ENCODE peak calls at places on chromosomes 11 and 22, in seven cellular contexts. K, S, G, C, Y, U and O are unnamed samples.

GRCh38 chr11:9708544-9708943 is 44.7 kb downstream of the SWAP70 start:
- DNase-seq in U (no peak), G (no peak), K (no peak), S (no peak), Y (no peak), C (no peak), O (no peak)

GRCh38 chr11:113947989-113948388 is 26.9 kb upstream of the HTR3A start:
- DNase-seq in K (no peak), C (no peak), S (no peak), U (no peak), G (no peak), Y (no peak), O (no peak)

GRCh38 chr22:42881982-42882656 is 25.0 kb upstream of the ARFGAP3 start:
- DNase-seq in K (no peak), G (no peak), S (no peak), Y (no peak), U (no peak), C (no peak), O (no peak)

GRCh38 chr11:1502971-1503707 is 16.6 kb upstream of the MOB2 start:
- DNase-seq in U (no peak), S (no peak), Y (no peak), G (no peak), K (no peak), C (peak), O (no peak)

GRCh38 chr11:125504580-125504979 is 8.5 kb upstream of the FEZ1 start:
- DNase-seq in Y (no peak), K (no peak), C (no peak), U (no peak), G (no peak), S (no peak), O (no peak)

GRCh38 chr22:17864398-17865182 is 90.3 kb upstream of the BID start:
- DNase-seq in K (no peak), C (no peak), G (no peak), S (no peak), Y (no peak), U (no peak), O (no peak)

GRCh38 chr11:76025068-76025467 is 181.2 kb downstream of the WNT11 start:
- DNase-seq in K (no peak), S (no peak), Y (no peak), C (no peak), U (no peak), G (no peak), O (no peak)

GRCh38 chr11:114098927-114099326 is 39.4 kb downstream of the ZBTB16 start:
- DNase-seq in U (peak), C (no peak), Y (no peak), S (no peak), K (no peak), G (no peak), O (no peak)

GRCh38 chr22:40552070-40552469 is 84.4 kb downstream of the MRTFA start:
- DNase-seq in C (no peak), U (no peak), G (peak), Y (no peak), S (no peak), K (no peak), O (no peak)

GRCh38 chr22:27060188-27060587 is 402.8 kb downstream of the MIAT start:
- DNase-seq in S (no peak), K (no peak), G (no peak), C (no peak), Y (no peak), U (no peak), O (no peak)

GRCh38 chr11:86370922-86371614 is 3.6 kb upstream of the CCDC81 start:
- DNase-seq in S (no peak), G (no peak), K (no peak), C (no peak), Y (no peak), U (peak), O (no peak)

GRCh38 chr11:129894281-129895125 is 875 bp downstream of the NFRKB start:
- DNase-seq in G (no peak), S (no peak), K (no peak), U (no peak), Y (no peak), C (no peak), O (no peak)

GRCh38 chr11:2447951-2448650 is 3.3 kb downstream of the KCNQ1 start:
- DNase-seq in C (peak), S (no peak), K (no peak), U (no peak), Y (no peak), G (no peak), O (no peak)

GRCh38 chr22:41768420-41768819 is 32.1 kb upstream of the CCDC134 start:
- DNase-seq in Y (no peak), C (no peak), U (no peak), K (no peak), S (no peak), G (no peak), O (no peak)

GRCh38 chr11:18404062-18404461 is 8.1 kb upstream of the LDHC start:
- DNase-seq in Y (no peak), U (no peak), S (no peak), C (no peak), K (no peak), G (no peak), O (no peak)

GRCh38 chr11:18408558-18409242 is 3.4 kb upstream of the LDHC start:
- DNase-seq in S (no peak), U (no peak), G (no peak), K (no peak), C (no peak), Y (no peak), O (no peak)
- TF ChIP-seq SIN3A in S (no peak), U (no peak), G (no peak), K (peak), C (no peak), Y (no peak), O (no peak)

DNA sequence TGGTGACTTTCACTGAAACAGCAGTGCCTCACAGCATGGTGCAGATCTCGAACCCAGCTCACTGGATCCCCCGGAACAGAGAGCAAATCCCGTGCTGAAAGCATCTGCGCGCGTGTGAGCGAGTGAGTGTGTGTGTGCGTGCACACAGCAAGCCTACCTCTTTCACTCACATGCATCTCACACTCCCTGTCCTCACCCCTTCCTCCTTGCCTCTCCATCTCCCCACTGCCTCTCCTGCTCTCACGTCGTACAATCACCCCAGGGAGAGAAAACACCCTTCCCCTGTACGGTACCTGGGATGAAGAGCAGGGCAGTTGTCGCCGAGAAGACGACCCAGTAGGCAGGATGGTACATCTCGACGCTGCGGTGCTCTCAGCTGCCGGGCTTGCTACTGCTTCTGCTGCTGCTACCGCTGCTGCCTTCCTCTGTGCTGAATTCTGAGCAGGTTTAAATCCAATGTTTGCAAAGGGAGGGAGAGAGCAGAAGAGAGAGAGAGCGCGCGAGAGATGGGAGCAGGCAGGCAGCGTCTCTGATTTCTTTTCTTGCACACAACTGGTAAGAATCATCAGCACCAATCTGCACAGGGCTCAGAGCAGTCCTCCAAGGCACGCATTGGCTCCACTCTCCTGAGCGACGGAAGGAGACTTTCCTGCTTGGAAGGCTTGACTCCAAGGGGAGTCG is at the start of gene OPCML:
- DNase-seq in G (no peak), U (no peak), C (no peak), S (no peak), Y (no peak), K (no peak), O (no peak)
- TF ChIP-seq SIN3A in G (no peak), U (no peak), C (no peak), S (no peak), Y (no peak), K (no peak), O (no peak)

DNA sequence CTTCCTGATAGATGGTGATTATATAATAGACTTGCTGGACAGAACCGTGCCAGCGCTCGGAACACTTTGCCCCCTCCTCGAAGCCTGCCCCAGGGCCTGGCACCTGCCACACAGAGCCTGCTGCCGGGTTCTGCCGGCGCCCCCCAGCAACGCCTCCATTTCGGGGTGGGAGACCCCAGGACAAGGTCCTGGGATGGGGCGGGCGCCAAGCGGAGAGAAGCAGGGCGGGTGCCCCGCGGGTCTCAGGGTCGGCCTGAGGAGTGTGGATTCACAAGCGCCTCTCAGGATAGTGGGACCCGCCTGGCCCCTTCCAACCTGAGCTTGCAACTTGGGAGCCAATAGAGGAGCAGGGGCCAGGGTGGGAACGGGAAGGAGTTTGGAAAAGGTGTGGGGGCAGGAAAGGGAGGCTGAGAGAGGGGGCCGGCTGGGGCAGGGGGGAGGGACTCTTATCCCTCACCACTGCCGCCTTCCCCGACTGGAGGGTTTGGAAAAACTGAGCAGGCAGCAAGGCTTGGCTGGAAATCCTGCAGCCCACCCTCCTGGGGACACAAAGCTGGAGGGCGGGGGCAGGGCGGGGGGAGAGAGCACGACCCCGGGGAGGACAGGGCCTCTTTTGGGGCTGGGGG is 3.3 kb upstream of the BCL9L start:
- DNase-seq in U (peak), K (no peak), S (no peak), Y (no peak), C (peak), G (peak), O (no peak)
- TF ChIP-seq SIN3A in U (peak), K (no peak), S (no peak), Y (no peak), C (no peak), G (no peak), O (no peak)

GRCh38 chr11:79663012-79663411 is 222.2 kb upstream of the TENM4 start:
- DNase-seq in K (no peak), G (no peak), U (no peak), Y (no peak), S (no peak), C (no peak), O (no peak)
- TF ChIP-seq SIN3A in K (no peak), G (no peak), U (no peak), Y (no peak), S (no peak), C (no peak), O (no peak)

DNA sequence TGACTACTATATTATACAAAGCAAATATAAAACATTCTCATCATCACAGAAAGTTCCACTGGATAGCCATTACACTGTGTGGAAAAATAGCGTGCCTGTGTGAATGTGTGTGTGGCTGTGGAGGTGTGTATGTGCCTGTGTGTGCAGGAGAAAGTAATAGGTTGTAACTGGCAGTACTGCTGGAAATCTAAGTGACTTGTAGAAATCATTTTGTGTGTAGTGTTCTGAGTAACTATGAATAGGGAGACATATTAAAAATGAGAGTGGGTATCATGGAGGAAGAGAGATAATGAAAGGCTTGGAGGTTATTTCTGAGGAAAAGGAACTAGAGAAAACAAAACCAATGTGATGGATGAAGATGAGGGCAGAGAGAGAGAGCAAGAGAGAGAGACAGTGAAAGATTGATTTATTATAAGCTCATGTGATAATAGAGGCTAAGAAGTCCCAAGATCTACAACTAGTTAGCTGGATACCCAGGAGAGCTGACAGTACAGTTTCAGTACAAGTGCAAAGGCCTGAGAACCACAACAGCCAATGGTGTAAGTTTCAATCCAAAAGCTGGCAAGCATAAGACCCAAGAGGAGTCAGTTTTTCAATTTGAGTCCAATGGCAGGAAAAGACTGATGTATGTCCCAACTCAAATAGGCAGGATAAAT is 15.1 kb downstream of the KBTBD3 start:
- DNase-seq in K (no peak), Y (no peak), S (no peak), G (no peak), U (no peak), C (no peak), O (no peak)
- TF ChIP-seq SIN3A in K (no peak), Y (no peak), S (no peak), G (no peak), U (no peak), C (no peak), O (no peak)

GRCh38 chr11:45091563-45092392 is 54.7 kb upstream of the PRDM11 start:
- DNase-seq in K (no peak), G (no peak), Y (no peak), S (no peak), U (no peak), C (no peak), O (no peak)

GRCh38 chr11:45090607-45091006 is 55.8 kb upstream of the PRDM11 start:
- DNase-seq in C (no peak), S (no peak), K (no peak), U (no peak), Y (no peak), G (no peak), O (no peak)

GRCh38 chr11:45089251-45089650 is 57.2 kb upstream of the PRDM11 start:
- DNase-seq in U (no peak), K (no peak), S (no peak), C (no peak), G (no peak), Y (no peak), O (no peak)

GRCh38 chr11:45087761-45088160 is 58.7 kb upstream of the PRDM11 start:
- DNase-seq in K (no peak), Y (no peak), C (no peak), U (no peak), S (no peak), G (no peak), O (no peak)

DNA sequence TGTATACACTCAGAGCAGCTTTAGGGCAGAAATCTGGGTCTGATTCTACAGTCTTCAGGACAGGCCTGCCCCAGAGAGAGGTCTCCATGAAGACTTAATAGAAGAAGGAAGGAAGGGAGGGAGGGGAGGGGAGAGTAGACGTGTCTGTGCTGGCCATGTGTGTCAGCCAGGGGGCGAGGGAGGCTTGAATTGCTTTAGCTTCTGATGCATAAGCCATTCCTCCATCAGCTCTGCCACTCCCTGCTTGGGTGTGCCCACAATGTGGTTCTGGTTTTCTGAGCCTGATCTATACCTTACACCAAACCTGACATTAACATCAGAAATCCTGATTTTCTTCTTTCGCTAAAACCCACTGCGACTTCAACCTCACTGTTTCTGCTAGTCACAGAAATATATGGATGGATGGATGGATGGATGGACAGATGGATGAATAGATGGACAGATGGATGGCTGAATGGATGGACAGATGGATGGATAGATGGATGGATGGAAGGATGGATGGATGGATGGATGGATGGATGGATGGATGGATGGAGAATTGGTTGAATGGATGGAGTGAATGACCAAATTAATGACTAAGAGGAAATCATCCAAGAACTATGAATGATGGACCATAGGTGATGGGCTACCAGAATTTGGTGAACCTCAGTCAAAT is 56.5 kb upstream of the PRDM11 start:
- DNase-seq in K (no peak), Y (no peak), U (no peak), S (no peak), G (no peak), C (no peak), O (no peak)
- TF ChIP-seq SIN3A in K (no peak), Y (no peak), U (no peak), S (no peak), G (no peak), C (no peak), O (no peak)

GRCh38 chr11:115493488-115493887 is 10.7 kb downstream of the CADM1 start:
- DNase-seq in Y (no peak), C (no peak), K (no peak), U (no peak), S (no peak), G (no peak), O (no peak)

GRCh38 chr11:115489466-115489865 is 14.7 kb downstream of the CADM1 start:
- DNase-seq in S (no peak), U (peak), C (no peak), Y (no peak), G (no peak), K (no peak), O (no peak)

GRCh38 chr11:115493905-115494304 is 10.3 kb downstream of the CADM1 start:
- DNase-seq in S (no peak), C (no peak), K (no peak), Y (no peak), U (peak), G (no peak), O (no peak)

GRCh38 chr11:115488945-115489344 is 15.3 kb downstream of the CADM1 start:
- DNase-seq in G (no peak), K (no peak), C (no peak), U (peak), Y (no peak), S (no peak), O (no peak)
- TF ChIP-seq SIN3A in G (no peak), K (no peak), C (no peak), U (no peak), Y (no peak), S (no peak), O (no peak)

DNA sequence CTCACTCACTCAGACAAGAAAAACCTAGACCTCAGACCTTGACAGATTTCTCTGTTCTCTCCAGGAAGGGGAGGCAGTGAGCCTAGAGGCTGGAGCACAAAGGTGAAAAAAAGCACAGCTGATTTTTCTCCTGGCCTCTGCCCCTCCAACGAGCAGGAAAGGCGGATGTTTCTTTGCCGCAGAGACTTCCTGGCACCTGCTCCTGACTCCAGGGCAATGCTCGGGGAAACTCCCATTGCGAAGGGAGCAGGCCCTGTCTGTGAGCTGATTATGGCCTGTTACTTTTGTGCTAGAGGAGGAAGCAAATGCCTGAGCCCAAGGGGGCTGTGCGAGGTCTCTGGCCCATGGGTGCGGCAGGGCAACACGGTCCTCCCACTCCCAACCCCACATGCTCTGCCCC is 25.4 kb downstream of the MS4A10 start:
- DNase-seq in Y (no peak), G (no peak), C (no peak), K (no peak), U (no peak), S (no peak), O (no peak)
- TF ChIP-seq SIN3A in Y (no peak), G (no peak), C (no peak), K (no peak), U (no peak), S (no peak), O (no peak)

GRCh38 chr11:60310407-60310998 is 16.6 kb upstream of the MS4A6E start:
- DNase-seq in Y (no peak), U (no peak), S (peak), C (no peak), K (no peak), G (no peak), O (no peak)
- TF ChIP-seq SIN3A in Y (no peak), U (no peak), S (no peak), C (no peak), K (no peak), G (no peak), O (no peak)

DNA sequence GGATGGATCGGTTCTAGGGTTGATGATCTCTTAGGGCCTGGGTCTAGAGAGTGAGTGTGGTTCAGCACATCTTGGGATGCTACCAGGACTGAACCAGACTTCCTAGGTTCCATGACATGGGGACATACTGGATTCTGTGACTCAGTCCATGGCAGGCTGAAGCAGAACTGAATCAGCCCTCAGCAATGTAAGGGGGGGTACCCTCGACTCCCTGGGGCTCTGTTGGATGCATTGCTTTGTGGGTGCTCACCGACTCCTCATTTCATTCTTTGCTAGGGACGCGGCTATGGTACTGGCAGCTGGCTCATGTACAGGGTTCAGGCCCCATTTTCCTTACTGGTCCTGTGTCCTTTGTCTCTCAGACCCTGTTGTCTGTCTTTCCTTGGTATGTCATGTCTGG is 733 bp upstream of the GRAMD1B start:
- DNase-seq in G (no peak), U (no peak), C (no peak), Y (no peak), S (no peak), K (no peak), O (no peak)
- TF ChIP-seq SIN3A in G (no peak), U (no peak), C (no peak), Y (no peak), S (no peak), K (no peak), O (no peak)